ENCODE peak calls at places on chromosomes 6 and 20, in eight cellular contexts. One of them, this sample, is unnamed.

GRCh38 chr20:44911264-44911921 is 1.5 kb downstream of the PABPC1L start:
- DNase-seq in Caco-2: peak
- DNase-seq in GM06990: peak
- DNase-seq in fibroblast of lung: peak
- DNase-seq in body of pancreas: peak
- DNase-seq in heart right ventricle: no peak
- DNase-seq in AG10803: peak
- DNase-seq in OCI-LY7: peak
- DNase-seq in this sample: peak

GRCh38 chr6:11952291-11952690 is 59.8 kb upstream of the HIVEP1 start:
- DNase-seq in Caco-2: no peak
- DNase-seq in GM06990: no peak
- DNase-seq in fibroblast of lung: no peak
- DNase-seq in body of pancreas: no peak
- DNase-seq in heart right ventricle: no peak
- DNase-seq in AG10803: peak
- DNase-seq in OCI-LY7: no peak
- DNase-seq in this sample: no peak

GRCh38 chr6:161265554-161265953 is 8.3 kb downstream of the AGPAT4 start:
- DNase-seq in Caco-2: no peak
- DNase-seq in GM06990: no peak
- DNase-seq in fibroblast of lung: no peak
- DNase-seq in body of pancreas: no peak
- DNase-seq in heart right ventricle: no peak
- DNase-seq in AG10803: no peak
- DNase-seq in OCI-LY7: no peak
- DNase-seq in this sample: no peak

GRCh38 chr6:68082086-68082485 is 553.0 kb upstream of the ADGRB3 start:
- DNase-seq in Caco-2: no peak
- DNase-seq in GM06990: no peak
- DNase-seq in fibroblast of lung: no peak
- DNase-seq in body of pancreas: no peak
- DNase-seq in heart right ventricle: no peak
- DNase-seq in AG10803: no peak
- DNase-seq in OCI-LY7: no peak
- DNase-seq in this sample: peak

GRCh38 chr20:53839423-53840176 is 230.8 kb downstream of the BCAS1 start:
- DNase-seq in Caco-2: peak
- DNase-seq in GM06990: peak
- DNase-seq in fibroblast of lung: no peak
- DNase-seq in body of pancreas: peak
- DNase-seq in heart right ventricle: peak
- DNase-seq in AG10803: no peak
- DNase-seq in OCI-LY7: peak
- DNase-seq in this sample: no peak

GRCh38 chr6:37630281-37630799 is 67.3 kb downstream of the MDGA1 start:
- DNase-seq in Caco-2: no peak
- DNase-seq in GM06990: no peak
- DNase-seq in fibroblast of lung: peak
- DNase-seq in body of pancreas: no peak
- DNase-seq in heart right ventricle: no peak
- DNase-seq in AG10803: peak
- DNase-seq in OCI-LY7: no peak
- DNase-seq in this sample: peak

GRCh38 chr20:10647471-10647870 is 26.3 kb downstream of the JAG1 start:
- DNase-seq in Caco-2: no peak
- DNase-seq in GM06990: no peak
- DNase-seq in fibroblast of lung: no peak
- DNase-seq in body of pancreas: no peak
- DNase-seq in heart right ventricle: no peak
- DNase-seq in AG10803: no peak
- DNase-seq in OCI-LY7: peak
- DNase-seq in this sample: no peak

GRCh38 chr20:62364911-62365736 is 2.0 kb downstream of the LAMA5 start:
- DNase-seq in Caco-2: no peak
- DNase-seq in GM06990: no peak
- DNase-seq in fibroblast of lung: no peak
- DNase-seq in body of pancreas: no peak
- DNase-seq in heart right ventricle: peak
- DNase-seq in AG10803: no peak
- DNase-seq in OCI-LY7: no peak
- DNase-seq in this sample: no peak

GRCh38 chr20:24696396-24696795 is 227.0 kb downstream of the SYNDIG1 start:
- DNase-seq in Caco-2: no peak
- DNase-seq in GM06990: no peak
- DNase-seq in fibroblast of lung: no peak
- DNase-seq in body of pancreas: no peak
- DNase-seq in heart right ventricle: no peak
- DNase-seq in AG10803: no peak
- DNase-seq in OCI-LY7: no peak
- DNase-seq in this sample: no peak

GRCh38 chr6:52363222-52363867 is 1.4 kb downstream of the PAQR8 start:
- DNase-seq in Caco-2: no peak
- DNase-seq in GM06990: no peak
- DNase-seq in fibroblast of lung: no peak
- DNase-seq in body of pancreas: no peak
- DNase-seq in heart right ventricle: no peak
- DNase-seq in AG10803: no peak
- DNase-seq in OCI-LY7: no peak
- DNase-seq in this sample: no peak

GRCh38 chr6:11918739-11919605 is 93.1 kb upstream of the HIVEP1 start:
- DNase-seq in Caco-2: no peak
- DNase-seq in GM06990: no peak
- DNase-seq in fibroblast of lung: peak
- DNase-seq in body of pancreas: no peak
- DNase-seq in heart right ventricle: no peak
- DNase-seq in AG10803: no peak
- DNase-seq in OCI-LY7: no peak
- DNase-seq in this sample: peak

GRCh38 chr20:64198347-64198746 is 34.1 kb downstream of the MYT1 start:
- DNase-seq in Caco-2: no peak
- DNase-seq in GM06990: no peak
- DNase-seq in fibroblast of lung: no peak
- DNase-seq in body of pancreas: no peak
- DNase-seq in heart right ventricle: no peak
- DNase-seq in AG10803: no peak
- DNase-seq in OCI-LY7: no peak
- DNase-seq in this sample: no peak

GRCh38 chr6:161481786-161482516 is 208.1 kb upstream of the AGPAT4 start:
- DNase-seq in Caco-2: no peak
- DNase-seq in GM06990: no peak
- DNase-seq in fibroblast of lung: no peak
- DNase-seq in body of pancreas: no peak
- DNase-seq in heart right ventricle: no peak
- DNase-seq in AG10803: peak
- DNase-seq in OCI-LY7: no peak
- DNase-seq in this sample: no peak

GRCh38 chr6:163146036-163146435 is 268.5 kb upstream of the QKI start:
- DNase-seq in Caco-2: no peak
- DNase-seq in GM06990: no peak
- DNase-seq in fibroblast of lung: peak
- DNase-seq in body of pancreas: no peak
- DNase-seq in heart right ventricle: no peak
- DNase-seq in AG10803: peak
- DNase-seq in OCI-LY7: no peak
- DNase-seq in this sample: peak

GRCh38 chr6:31057426-31058003 is 47.2 kb downstream of the MUC22 start:
- DNase-seq in Caco-2: no peak
- DNase-seq in GM06990: no peak
- DNase-seq in fibroblast of lung: peak
- DNase-seq in body of pancreas: peak
- DNase-seq in heart right ventricle: no peak
- DNase-seq in AG10803: peak
- DNase-seq in OCI-LY7: no peak
- DNase-seq in this sample: peak

GRCh38 chr6:149079911-149080501 is 237.5 kb upstream of the TAB2 start:
- DNase-seq in Caco-2: no peak
- DNase-seq in GM06990: no peak
- DNase-seq in fibroblast of lung: peak
- DNase-seq in body of pancreas: peak
- DNase-seq in heart right ventricle: peak
- DNase-seq in AG10803: peak
- DNase-seq in OCI-LY7: no peak
- DNase-seq in this sample: peak

DNA sequence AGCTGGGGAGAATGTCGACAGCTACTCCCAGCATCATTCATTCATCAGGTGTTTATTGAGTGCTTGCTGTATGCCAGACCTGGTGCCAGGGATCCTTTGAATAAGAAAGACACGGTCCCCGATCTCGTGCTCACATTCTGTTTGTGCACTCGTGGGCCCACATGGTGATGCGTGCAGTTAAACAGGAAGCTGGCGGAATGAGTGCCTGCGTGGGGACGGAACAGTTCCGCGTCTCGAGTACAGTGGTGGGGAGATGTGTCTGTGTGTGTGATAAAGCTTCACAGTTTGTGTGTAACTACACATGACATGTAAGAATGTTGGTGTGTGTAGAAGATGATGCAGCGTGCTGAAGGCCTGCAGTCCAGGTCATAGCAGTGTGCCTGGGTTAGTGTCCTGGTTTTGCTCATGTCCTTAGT is 6.5 kb downstream of the RBM38 start:
- DNase-seq in Caco-2: no peak
- DNase-seq in GM06990: peak
- DNase-seq in fibroblast of lung: no peak
- DNase-seq in body of pancreas: no peak
- DNase-seq in heart right ventricle: no peak
- DNase-seq in AG10803: no peak
- DNase-seq in OCI-LY7: peak
- DNase-seq in this sample: no peak
- H3K4me3 ChIP-seq in Caco-2: no peak
- H3K4me3 ChIP-seq in GM06990: peak
- H3K4me3 ChIP-seq in fibroblast of lung: no peak
- H3K4me3 ChIP-seq in body of pancreas: no peak
- H3K4me3 ChIP-seq in heart right ventricle: no peak
- H3K4me3 ChIP-seq in AG10803: no peak
- H3K4me3 ChIP-seq in OCI-LY7: peak
- H3K4me3 ChIP-seq in this sample: no peak

GRCh38 chr20:13006825-13007224 is 1.9 kb upstream of the SPTLC3 start:
- DNase-seq in Caco-2: no peak
- DNase-seq in GM06990: no peak
- DNase-seq in fibroblast of lung: peak
- DNase-seq in body of pancreas: no peak
- DNase-seq in heart right ventricle: no peak
- DNase-seq in AG10803: peak
- DNase-seq in OCI-LY7: no peak
- DNase-seq in this sample: peak

GRCh38 chr20:13009682-13010406 is 1.1 kb downstream of the SPTLC3 start:
- DNase-seq in Caco-2: no peak
- DNase-seq in GM06990: peak
- DNase-seq in fibroblast of lung: peak
- DNase-seq in body of pancreas: peak
- DNase-seq in heart right ventricle: no peak
- DNase-seq in AG10803: peak
- DNase-seq in OCI-LY7: peak
- DNase-seq in this sample: peak

GRCh38 chr20:13007596-13007995 is 1.2 kb upstream of the SPTLC3 start:
- DNase-seq in Caco-2: no peak
- DNase-seq in GM06990: no peak
- DNase-seq in fibroblast of lung: no peak
- DNase-seq in body of pancreas: no peak
- DNase-seq in heart right ventricle: no peak
- DNase-seq in AG10803: no peak
- DNase-seq in OCI-LY7: no peak
- DNase-seq in this sample: no peak

GRCh38 chr20:13012886-13013285 is 4.1 kb downstream of the SPTLC3 start:
- DNase-seq in Caco-2: no peak
- DNase-seq in GM06990: no peak
- DNase-seq in fibroblast of lung: no peak
- DNase-seq in body of pancreas: no peak
- DNase-seq in heart right ventricle: no peak
- DNase-seq in AG10803: no peak
- DNase-seq in OCI-LY7: no peak
- DNase-seq in this sample: no peak

GRCh38 chr20:13008761-13009681 is at the start of gene SPTLC3:
- DNase-seq in Caco-2: peak
- DNase-seq in GM06990: peak
- DNase-seq in fibroblast of lung: peak
- DNase-seq in body of pancreas: peak
- DNase-seq in heart right ventricle: no peak
- DNase-seq in AG10803: peak
- DNase-seq in OCI-LY7: peak
- DNase-seq in this sample: peak
- TF ChIP-seq CTCF in Caco-2: no peak
- TF ChIP-seq CTCF in GM06990: no peak
- TF ChIP-seq CTCF in fibroblast of lung: no peak
- TF ChIP-seq CTCF in body of pancreas: no peak
- TF ChIP-seq CTCF in heart right ventricle: peak
- TF ChIP-seq CTCF in AG10803: peak
- TF ChIP-seq CTCF in OCI-LY7: no peak
- TF ChIP-seq CTCF in this sample: peak

DNA sequence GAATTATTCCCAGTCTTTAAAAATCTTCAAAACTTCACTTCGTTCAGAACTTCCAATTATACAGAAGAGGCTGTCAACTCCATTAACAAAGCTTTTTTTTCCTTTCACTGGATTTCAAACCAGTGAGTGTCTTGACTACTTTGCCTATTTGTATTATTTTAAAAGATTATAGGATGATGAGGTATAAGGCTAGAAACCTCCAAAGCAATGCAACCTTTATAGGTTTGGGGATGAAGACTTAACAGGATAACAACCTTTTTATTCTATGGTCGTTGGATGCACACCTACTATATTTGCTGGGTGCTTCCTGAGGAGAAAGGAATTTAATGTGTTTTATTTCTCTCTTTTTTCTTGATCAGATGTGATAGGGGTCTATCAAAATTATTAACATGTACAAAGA is 1.9 kb upstream of the OVOL2 start:
- DNase-seq in Caco-2: no peak
- DNase-seq in GM06990: no peak
- DNase-seq in fibroblast of lung: no peak
- DNase-seq in body of pancreas: no peak
- DNase-seq in heart right ventricle: no peak
- DNase-seq in AG10803: no peak
- DNase-seq in OCI-LY7: no peak
- DNase-seq in this sample: no peak
- H3K4me3 ChIP-seq in Caco-2: peak
- H3K4me3 ChIP-seq in GM06990: no peak
- H3K4me3 ChIP-seq in fibroblast of lung: no peak
- H3K4me3 ChIP-seq in body of pancreas: no peak
- H3K4me3 ChIP-seq in heart right ventricle: no peak
- H3K4me3 ChIP-seq in AG10803: no peak
- H3K4me3 ChIP-seq in OCI-LY7: no peak
- H3K4me3 ChIP-seq in this sample: no peak

DNA sequence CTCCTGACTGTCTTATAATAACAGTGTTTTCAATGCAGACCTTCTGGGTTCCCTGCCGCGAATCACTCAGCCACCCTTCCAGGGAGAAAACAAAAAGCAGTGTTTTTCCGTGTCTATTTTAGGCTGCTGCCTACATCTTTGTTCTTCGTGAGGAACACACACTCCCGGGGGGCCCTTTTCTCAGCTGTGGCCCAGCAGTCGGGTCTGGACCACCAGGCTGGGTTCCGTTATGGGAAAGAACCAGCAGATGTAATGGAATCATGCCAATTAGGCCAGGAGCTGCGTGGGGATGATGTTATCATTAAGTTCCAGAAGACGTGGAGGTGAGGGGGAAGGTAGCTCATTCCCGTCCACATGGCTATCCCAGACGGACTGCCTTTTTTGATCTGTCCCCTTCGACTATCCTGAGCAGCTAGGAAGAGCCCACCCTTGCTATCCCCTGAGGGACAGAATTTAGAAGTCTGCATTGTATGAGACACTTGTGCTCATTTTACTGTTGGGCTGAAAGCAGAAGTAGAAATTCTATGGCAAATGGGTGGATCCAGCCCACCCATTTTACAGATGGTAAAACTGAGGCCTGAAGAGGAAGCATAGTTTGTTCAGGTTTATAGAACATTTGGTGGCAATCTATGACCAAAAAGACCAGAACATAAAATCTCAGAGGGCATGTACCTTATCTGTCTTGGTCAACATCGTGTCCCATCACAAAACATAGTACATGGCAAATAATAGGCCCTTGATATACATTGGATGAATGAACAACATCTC is 54.5 kb downstream of the KCNB1 start:
- DNase-seq in Caco-2: no peak
- DNase-seq in GM06990: no peak
- DNase-seq in fibroblast of lung: no peak
- DNase-seq in body of pancreas: no peak
- DNase-seq in heart right ventricle: peak
- DNase-seq in AG10803: no peak
- DNase-seq in OCI-LY7: no peak
- DNase-seq in this sample: peak
- TF ChIP-seq CTCF in Caco-2: no peak
- TF ChIP-seq CTCF in GM06990: no peak
- TF ChIP-seq CTCF in fibroblast of lung: no peak
- TF ChIP-seq CTCF in body of pancreas: no peak
- TF ChIP-seq CTCF in heart right ventricle: no peak
- TF ChIP-seq CTCF in AG10803: no peak
- TF ChIP-seq CTCF in OCI-LY7: no peak
- TF ChIP-seq CTCF in this sample: no peak

This sample was measured in astrocyte of the spinal cord.